ENCODE peak calls at places on chromosomes 13 and 19, in five cellular contexts. One of them, this sample, is unnamed.

GRCh38 chr19:42316223-42317211 is 3.4 kb downstream of the TMEM145 start:
- DNase-seq in BE2C: peak
- DNase-seq in tibial nerve: no peak
- DNase-seq in DND-41: no peak
- DNase-seq in thyroid gland: no peak
- DNase-seq in this sample: no peak

GRCh38 chr13:100694722-100695644 is 20.4 kb upstream of the TMTC4 start:
- DNase-seq in DND-41: no peak
- DNase-seq in tibial nerve: no peak
- DNase-seq in thyroid gland: peak
- DNase-seq in BE2C: peak
- DNase-seq in this sample: no peak

GRCh38 chr13:99955747-99956472 is 15.7 kb downstream of the ZIC5 start:
- DNase-seq in tibial nerve: no peak
- DNase-seq in DND-41: no peak
- DNase-seq in BE2C: no peak
- DNase-seq in thyroid gland: no peak
- DNase-seq in this sample: no peak

GRCh38 chr13:67742478-67742877 is 512.3 kb upstream of the PCDH9 start:
- DNase-seq in thyroid gland: no peak
- DNase-seq in tibial nerve: no peak
- DNase-seq in DND-41: no peak
- DNase-seq in BE2C: no peak
- DNase-seq in this sample: no peak

GRCh38 chr19:17555929-17556813 is 722 bp downstream of the COLGALT1 start:
- DNase-seq in tibial nerve: no peak
- DNase-seq in BE2C: peak
- DNase-seq in DND-41: peak
- DNase-seq in thyroid gland: peak
- DNase-seq in this sample: no peak

GRCh38 chr19:1824252-1824622 is 12.2 kb upstream of the ATP8B3 start:
- DNase-seq in BE2C: no peak
- DNase-seq in tibial nerve: no peak
- DNase-seq in thyroid gland: no peak
- DNase-seq in DND-41: no peak
- DNase-seq in this sample: no peak

GRCh38 chr13:102642475-102642874 is 45.7 kb downstream of the TPP2 start:
- DNase-seq in DND-41: no peak
- DNase-seq in BE2C: no peak
- DNase-seq in tibial nerve: no peak
- DNase-seq in thyroid gland: peak
- DNase-seq in this sample: no peak

GRCh38 chr13:42272115-42272756 is at the start of gene AKAP11:
- DNase-seq in tibial nerve: no peak
- DNase-seq in BE2C: peak
- DNase-seq in DND-41: peak
- DNase-seq in thyroid gland: no peak
- DNase-seq in this sample: peak

GRCh38 chr13:28324181-28324789 is 170.6 kb downstream of the FLT1 start:
- DNase-seq in tibial nerve: no peak
- DNase-seq in thyroid gland: peak
- DNase-seq in BE2C: peak
- DNase-seq in DND-41: peak
- DNase-seq in this sample: peak
- TF ChIP-seq CTCF in tibial nerve: peak
- TF ChIP-seq CTCF in thyroid gland: peak
- TF ChIP-seq CTCF in BE2C: peak
- TF ChIP-seq CTCF in DND-41: peak
- TF ChIP-seq CTCF in this sample: peak

DNA sequence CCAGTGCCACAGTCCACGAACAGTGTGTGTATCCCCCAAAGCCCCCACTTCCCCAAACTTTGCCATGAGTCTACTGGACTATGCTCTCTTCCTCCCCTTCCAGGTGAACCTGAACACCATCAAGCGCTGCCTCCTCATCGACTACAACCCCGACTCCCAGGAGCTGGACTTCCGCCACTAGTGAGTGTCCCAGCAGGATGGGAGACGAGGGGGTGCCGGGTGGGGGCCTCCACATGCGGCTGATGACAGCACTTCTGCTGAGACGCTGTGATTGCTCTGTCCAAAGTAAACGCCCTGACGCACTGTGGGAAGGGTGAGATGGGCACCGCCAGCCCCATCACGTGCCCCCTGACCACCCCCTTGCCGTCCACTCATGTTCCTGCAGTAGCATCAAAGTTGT is 2.0 kb upstream of the P2RY11 start:
- DNase-seq in thyroid gland: no peak
- DNase-seq in tibial nerve: no peak
- DNase-seq in BE2C: no peak
- DNase-seq in DND-41: no peak
- DNase-seq in this sample: no peak
- TF ChIP-seq CTCF in thyroid gland: no peak
- TF ChIP-seq CTCF in tibial nerve: no peak
- TF ChIP-seq CTCF in BE2C: no peak
- TF ChIP-seq CTCF in DND-41: no peak
- TF ChIP-seq CTCF in this sample: no peak

DNA sequence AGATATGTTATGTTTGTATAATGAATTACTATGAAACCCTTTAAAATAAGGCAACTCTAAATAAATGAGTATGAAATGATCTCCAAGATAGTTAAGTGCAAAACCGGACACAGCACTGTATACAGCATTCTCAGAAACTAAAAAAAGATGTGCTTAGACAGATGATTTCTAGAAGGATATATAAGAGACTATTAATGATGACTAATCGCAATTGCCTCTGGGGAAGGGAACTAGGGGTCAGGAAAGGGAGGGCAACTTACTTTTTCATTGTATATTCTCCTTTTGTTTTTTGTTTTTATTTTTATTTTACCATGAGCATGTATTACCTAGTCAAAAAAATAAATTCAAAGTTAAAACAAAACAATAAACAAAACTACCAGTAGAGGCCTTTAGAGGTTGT is 12.8 kb downstream of the PEG3 start:
- DNase-seq in tibial nerve: no peak
- DNase-seq in thyroid gland: no peak
- DNase-seq in BE2C: no peak
- DNase-seq in DND-41: no peak
- DNase-seq in this sample: no peak
- TF ChIP-seq CTCF in tibial nerve: no peak
- TF ChIP-seq CTCF in thyroid gland: no peak
- TF ChIP-seq CTCF in BE2C: no peak
- TF ChIP-seq CTCF in DND-41: no peak
- TF ChIP-seq CTCF in this sample: no peak

GRCh38 chr13:51600703-51601102 is 16.4 kb downstream of the WDFY2 start:
- DNase-seq in BE2C: no peak
- DNase-seq in tibial nerve: no peak
- DNase-seq in thyroid gland: no peak
- DNase-seq in DND-41: no peak
- DNase-seq in this sample: no peak

GRCh38 chr13:51603716-51604115 is 19.5 kb downstream of the WDFY2 start:
- DNase-seq in DND-41: no peak
- DNase-seq in BE2C: no peak
- DNase-seq in thyroid gland: no peak
- DNase-seq in tibial nerve: no peak
- DNase-seq in this sample: no peak

GRCh38 chr13:51601601-51602348 is 17.5 kb downstream of the WDFY2 start:
- DNase-seq in tibial nerve: no peak
- DNase-seq in DND-41: no peak
- DNase-seq in BE2C: no peak
- DNase-seq in thyroid gland: no peak
- DNase-seq in this sample: no peak

GRCh38 chr13:51594432-51594831 is 10.2 kb downstream of the WDFY2 start:
- DNase-seq in thyroid gland: no peak
- DNase-seq in DND-41: no peak
- DNase-seq in tibial nerve: no peak
- DNase-seq in BE2C: no peak
- DNase-seq in this sample: no peak

GRCh38 chr13:51599444-51600176 is 15.3 kb downstream of the WDFY2 start:
- DNase-seq in BE2C: no peak
- DNase-seq in thyroid gland: no peak
- DNase-seq in tibial nerve: no peak
- DNase-seq in DND-41: no peak
- DNase-seq in this sample: no peak
- TF ChIP-seq CTCF in BE2C: no peak
- TF ChIP-seq CTCF in thyroid gland: no peak
- TF ChIP-seq CTCF in tibial nerve: peak
- TF ChIP-seq CTCF in DND-41: peak
- TF ChIP-seq CTCF in this sample: no peak

GRCh38 chr19:43766755-43767043 is 11.9 kb upstream of the SMG9 start:
- DNase-seq in DND-41: no peak
- DNase-seq in thyroid gland: no peak
- DNase-seq in BE2C: no peak
- DNase-seq in tibial nerve: no peak
- DNase-seq in this sample: no peak
- TF ChIP-seq CTCF in DND-41: no peak
- TF ChIP-seq CTCF in thyroid gland: no peak
- TF ChIP-seq CTCF in BE2C: no peak
- TF ChIP-seq CTCF in tibial nerve: no peak
- TF ChIP-seq CTCF in this sample: no peak

DNA sequence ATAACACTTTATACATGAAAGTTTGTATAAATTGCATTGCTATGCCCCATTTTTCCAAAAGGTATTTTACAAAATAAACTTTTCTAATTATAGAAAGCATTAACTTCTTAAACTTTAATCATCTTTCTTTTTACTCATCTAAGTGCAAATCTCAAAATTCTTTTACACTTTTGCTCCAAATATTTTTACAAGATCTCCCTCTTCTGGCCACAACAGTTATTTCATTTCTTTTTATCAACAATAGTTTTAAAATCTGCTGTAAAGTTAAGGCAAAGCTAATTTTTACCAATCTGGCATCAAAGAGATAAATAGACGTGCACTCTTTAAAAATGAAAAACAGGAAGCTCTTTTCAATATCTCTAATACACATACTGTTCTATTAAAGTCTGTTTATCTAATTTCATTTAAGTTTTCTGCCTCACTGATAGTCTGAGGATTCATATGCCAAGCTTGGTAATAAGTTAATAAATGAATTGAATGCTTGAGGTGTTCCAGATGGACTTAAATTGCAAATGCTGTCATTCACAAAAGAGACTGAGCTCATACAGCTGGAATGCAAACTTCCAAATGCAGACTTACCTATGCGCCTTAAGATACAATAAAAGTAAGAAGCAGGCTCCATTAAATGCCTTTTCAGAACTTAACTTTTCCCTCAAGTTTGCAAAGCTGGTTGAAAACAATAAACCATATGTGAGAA is 583.0 kb upstream of the ATXN8OS start:
- DNase-seq in DND-41: no peak
- DNase-seq in tibial nerve: no peak
- DNase-seq in BE2C: no peak
- DNase-seq in thyroid gland: no peak
- DNase-seq in this sample: no peak
- TF ChIP-seq CTCF in DND-41: peak
- TF ChIP-seq CTCF in tibial nerve: peak
- TF ChIP-seq CTCF in BE2C: peak
- TF ChIP-seq CTCF in thyroid gland: no peak
- TF ChIP-seq CTCF in this sample: no peak